ENCODE peak calls at places on chromosomes 3 and 15, in six cellular contexts. T is IMR-90, I is GM23248, R is GM23338, X is HCT116, G is PC-3. C is an unnamed sample.

GRCh38 chr3:146969356-146969755 is 364.2 kb upstream of the PLSCR5 start:
- DNase-seq in T (peak; percentile 13), I (peak; percentile 66), R (no peak), X (no peak), G (no peak), C (no peak)

GRCh38 chr3:69442771-69443197 is 56.9 kb upstream of the FRMD4B start:
- DNase-seq in T (no peak), I (no peak), R (no peak), X (no peak), G (no peak), C (no peak)

GRCh38 chr15:70488002-70488605 is 275.3 kb downstream of the UACA start:
- DNase-seq in T (peak; percentile 67), I (peak; percentile 73), R (peak; percentile 74), X (no peak), G (peak; percentile 81), C (peak; percentile 57)

GRCh38 chr3:188635258-188636038 is 481.5 kb downstream of the LPP start:
- DNase-seq in T (peak; percentile 80), I (no peak), R (peak; percentile 2), X (no peak), G (peak; percentile 68), C (peak; percentile 11)

GRCh38 chr3:58251653-58252052 is 14.1 kb downstream of the ABHD6 start:
- DNase-seq in T (no peak), I (peak; percentile 30), R (no peak), X (no peak), G (no peak), C (no peak)

GRCh38 chr3:14534379-14535191 is 5.6 kb downstream of the GRIP2 start:
- DNase-seq in T (no peak), I (no peak), R (peak; percentile 76), X (no peak), G (no peak), C (no peak)

GRCh38 chr3:9397911-9398714 is 698 bp downstream of the SETD5 start:
- DNase-seq in T (peak; percentile 29), I (peak; percentile 69), R (peak; percentile 63), X (no peak), G (no peak), C (peak; percentile 23)

GRCh38 chr3:40071683-40072238 is 237.7 kb upstream of the EIF1B start:
- DNase-seq in T (no peak), I (no peak), R (no peak), X (no peak), G (no peak), C (no peak)

GRCh38 chr3:3923619-3924018 is 124.4 kb downstream of the LRRN1 start:
- DNase-seq in T (no peak), I (no peak), R (no peak), X (no peak), G (no peak), C (no peak)

GRCh38 chr15:68729789-68730201 is 90.9 kb downstream of the ANP32A start:
- DNase-seq in T (peak; percentile 33), I (peak; percentile 49), R (no peak), X (no peak), G (no peak), C (no peak)

GRCh38 chr15:74957301-74958035 is 896 bp upstream of the RPP25 start:
- DNase-seq in T (no peak), I (peak; percentile 59), R (peak; percentile 60), X (no peak), G (no peak), C (no peak)

GRCh38 chr3:54830658-54831057 is 97.2 kb downstream of the LRTM1 start:
- DNase-seq in T (peak; percentile 36), I (peak; percentile 14), R (peak; percentile 82), X (peak; percentile 16), G (peak; percentile 75), C (no peak)

GRCh38 chr3:122014741-122015140 is 7.3 kb downstream of the ILDR1 start:
- DNase-seq in T (no peak), I (no peak), R (no peak), X (no peak), G (no peak), C (no peak)

GRCh38 chr3:133742351-133743091 is 3.7 kb upstream of the TF start:
- DNase-seq in T (peak; percentile 29), I (peak; percentile 18), R (no peak), X (peak; percentile 3), G (peak; percentile 77), C (peak; percentile 82)

GRCh38 chr3:1079641-1080040 is 13.2 kb upstream of the CNTN6 start:
- DNase-seq in T (no peak), I (no peak), R (no peak), X (no peak), G (no peak), C (no peak)

GRCh38 chr3:112074616-112075497 is 11.3 kb upstream of the C3orf52 start:
- DNase-seq in T (peak; percentile 97), I (peak; percentile 89), R (no peak), X (peak; percentile 74), G (peak; percentile 98), C (peak; percentile 94)

GRCh38 chr3:172980849-172981248 is 160.2 kb downstream of the SPATA16 start:
- DNase-seq in T (no peak), I (peak; percentile 4), R (no peak), X (no peak), G (no peak), C (no peak)
- H2AFZ ChIP-seq in T (no peak overlapping the region), I (no peak overlapping the region), R (no peak overlapping the region), X (no peak overlapping the region), G (no peak overlapping the region), C (no peak overlapping the region)

GRCh38 chr3:192919895-192920294 is 2.2 kb upstream of the MB21D2 start:
- DNase-seq in T (no peak), I (no peak), R (no peak), X (no peak), G (no peak), C (no peak)

GRCh38 chr3:192918275-192918588 is 576 bp upstream of the MB21D2 start:
- DNase-seq in T (no peak), I (no peak), R (no peak), X (no peak), G (no peak), C (no peak)

GRCh38 chr3:192920406-192920805 is 2.8 kb upstream of the MB21D2 start:
- DNase-seq in T (no peak), I (no peak), R (no peak), X (no peak), G (no peak), C (no peak)

GRCh38 chr3:192923731-192924130 is 6.1 kb upstream of the MB21D2 start:
- DNase-seq in T (no peak), I (no peak), R (no peak), X (no peak), G (no peak), C (peak; percentile 64)

GRCh38 chr3:192921793-192922192 is 4.1 kb upstream of the MB21D2 start:
- DNase-seq in T (no peak), I (no peak), R (peak; percentile 47), X (no peak), G (no peak), C (no peak)
- H2AFZ ChIP-seq in T (no peak overlapping the region), I (no peak overlapping the region), R (no peak overlapping the region), X (no peak overlapping the region), G (no peak overlapping the region), C (no peak overlapping the region)

DNA sequence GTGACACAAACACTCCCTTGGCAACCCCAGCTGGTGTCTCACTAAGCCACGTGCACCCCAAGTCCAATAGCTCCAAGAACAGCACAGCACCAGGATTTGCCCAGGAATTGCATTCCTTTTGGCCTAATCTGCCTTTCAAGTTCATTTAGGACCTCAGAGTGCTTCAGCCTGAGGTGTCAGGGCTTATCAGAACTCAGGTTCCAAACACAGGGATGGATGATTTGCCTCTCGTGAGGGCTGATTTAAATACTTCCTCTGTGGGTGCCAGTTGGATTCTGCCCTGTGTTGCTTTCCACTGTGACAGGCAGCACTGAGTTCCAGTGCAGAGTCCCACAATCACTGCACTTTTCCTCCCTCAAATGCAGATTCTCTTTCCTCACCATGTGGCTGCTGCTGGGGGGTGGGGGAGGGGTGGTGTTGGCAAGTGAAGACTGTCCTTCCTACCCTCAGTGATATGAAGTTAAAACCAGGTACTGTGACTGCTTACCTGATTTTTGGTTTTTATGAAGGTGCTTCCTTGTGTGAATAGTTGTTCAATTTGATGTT is 204.3 kb upstream of the STAC start:
- DNase-seq in T (no peak), I (peak; percentile 6), R (no peak), X (no peak), G (no peak), C (no peak)
- H2AFZ ChIP-seq in T (no peak overlapping the region), I (no peak overlapping the region), R (peak overlapping the region; percentile 86), X (no peak overlapping the region), G (no peak overlapping the region), C (no peak overlapping the region)

GRCh38 chr15:80777836-80778620 is 1.1 kb upstream of the CEMIP start:
- DNase-seq in T (no peak), I (peak; percentile 27), R (no peak), X (no peak), G (peak; percentile 59), C (peak; percentile 33)

GRCh38 chr15:80776420-80777045 is 2.6 kb upstream of the CEMIP start:
- DNase-seq in T (peak; percentile 87), I (peak; percentile 81), R (peak; percentile 88), X (peak; percentile 66), G (peak; percentile 74), C (peak; percentile 14)

GRCh38 chr15:80778621-80778963 is 578 bp upstream of the CEMIP start:
- DNase-seq in T (no peak), I (no peak), R (no peak), X (no peak), G (no peak), C (peak; percentile 39)

GRCh38 chr15:80775340-80775739 is 3.8 kb upstream of the CEMIP start:
- DNase-seq in T (no peak), I (no peak), R (no peak), X (no peak), G (no peak), C (no peak)

GRCh38 chr15:80777137-80777536 is 2.0 kb upstream of the CEMIP start:
- DNase-seq in T (peak; percentile 68), I (peak; percentile 96), R (no peak), X (no peak), G (peak; percentile 66), C (peak; percentile 64)
- H2AFZ ChIP-seq in T (no peak overlapping the region), I (no peak overlapping the region), R (no peak overlapping the region), X (no peak overlapping the region), G (no peak overlapping the region), C (no peak overlapping the region)

GRCh38 chr15:43270676-43271306 is 4.1 kb upstream of the TGM5 start:
- DNase-seq in T (no peak), I (no peak), R (no peak), X (no peak), G (no peak), C (no peak)
- H2AFZ ChIP-seq in T (no peak overlapping the region), I (no peak overlapping the region), R (no peak overlapping the region), X (no peak overlapping the region), G (no peak overlapping the region), C (no peak overlapping the region)

GRCh38 chr3:171489348-171489747 is 29.1 kb upstream of the TNIK start:
- DNase-seq in T (no peak), I (peak; percentile 4), R (no peak), X (no peak), G (no peak), C (no peak)

GRCh38 chr3:171494457-171495109 is 34.4 kb upstream of the TNIK start:
- DNase-seq in T (no peak), I (no peak), R (no peak), X (no peak), G (no peak), C (no peak)

GRCh38 chr3:171488479-171488878 is 28.3 kb upstream of the TNIK start:
- DNase-seq in T (no peak), I (no peak), R (no peak), X (no peak), G (no peak), C (no peak)

GRCh38 chr3:171490901-171491300 is 30.7 kb upstream of the TNIK start:
- DNase-seq in T (no peak), I (no peak), R (no peak), X (no peak), G (no peak), C (no peak)

GRCh38 chr3:171491412-171491811 is 31.2 kb upstream of the TNIK start:
- DNase-seq in T (peak; percentile 3), I (no peak), R (no peak), X (no peak), G (no peak), C (no peak)
- H2AFZ ChIP-seq in T (no peak overlapping the region), I (peak overlapping the region; percentile 7), R (no peak overlapping the region), X (no peak overlapping the region), G (no peak overlapping the region), C (no peak overlapping the region)

C was measured in PC-9.